ENCODE peak calls at places on chromosomes 13 and 19, in seven cellular contexts. P, Z, O, H, V, Q and F are unnamed samples.

GRCh38 chr19:44552324-44552723 is 22.8 kb upstream of the CEACAM20 start:
- DNase-seq in Z (peak; percentile 14), H (no peak), V (no peak), O (peak; percentile 60), Q (no peak), P (no peak), F (no peak)

GRCh38 chr13:97058896-97059295 is 64.6 kb upstream of the OXGR1 start:
- DNase-seq in P (no peak), H (no peak), Z (no peak), O (no peak), V (no peak), Q (no peak), F (no peak)

GRCh38 chr19:958967-959685 is 25.0 kb upstream of the WDR18 start:
- DNase-seq in O (no peak), Q (no peak), H (no peak), Z (no peak), P (no peak), V (no peak), F (no peak)

GRCh38 chr13:33752631-33753030 is 65.3 kb upstream of the RFC3 start:
- DNase-seq in O (no peak), H (no peak), Q (no peak), Z (no peak), V (no peak), P (no peak), F (no peak)

GRCh38 chr13:113152894-113153809 is 5.3 kb upstream of the PROZ start:
- DNase-seq in P (peak; percentile 66), Z (peak; percentile 71), H (peak; percentile 83), O (peak; percentile 59), V (peak; percentile 20), Q (no peak), F (no peak)

GRCh38 chr13:71829542-71829941 is 37.5 kb downstream of the DACH1 start:
- DNase-seq in V (no peak), O (no peak), Q (no peak), P (no peak), Z (no peak), H (no peak), F (no peak)

GRCh38 chr19:9070066-9070465 is 16.8 kb upstream of the OR1M1 start:
- DNase-seq in H (no peak), Z (no peak), Q (no peak), V (no peak), O (no peak), P (no peak), F (no peak)

GRCh38 chr19:3054265-3054971 is 7.9 kb downstream of the TLE5 start:
- DNase-seq in H (no peak), Q (no peak), V (no peak), O (no peak), P (no peak), Z (no peak), F (no peak)

GRCh38 chr13:40478775-40479174 is 187.7 kb downstream of the FOXO1 start:
- DNase-seq in V (no peak), O (no peak), H (no peak), Q (no peak), Z (no peak), P (no peak), F (no peak)

GRCh38 chr13:98103942-98104880 is 38.7 kb upstream of the FARP1 start:
- DNase-seq in H (no peak), Q (no peak), O (no peak), Z (no peak), P (no peak), V (no peak), F (no peak)

GRCh38 chr13:38166121-38166520 is 183.5 kb upstream of the UFM1 start:
- DNase-seq in Z (no peak), H (no peak), Q (no peak), P (no peak), O (no peak), V (no peak), F (no peak)

GRCh38 chr19:53365134-53365898 is at the start of gene ZNF525:
- DNase-seq in O (peak; percentile 98), H (peak; percentile 94), V (peak; percentile 99), P (peak; percentile 95), Z (peak; percentile 87), Q (peak; percentile 61), F (peak; percentile 98)
- H3K27ac ChIP-seq in O (peak within 1 kb of the TSS; percentile 65), H (peak within 1 kb of the TSS; percentile 76), V (peak within 1 kb of the TSS; percentile 91), P (peak within 1 kb of the TSS; percentile 66), Z (peak within 1 kb of the TSS; percentile 2), Q (peak within 1 kb of the TSS; percentile 66), F (peak within 1 kb of the TSS; percentile 77)

GRCh38 chr19:35045667-35046300 is 4.3 kb downstream of the HPN start:
- DNase-seq in H (no peak), Q (no peak), V (peak; percentile 28), Z (no peak), P (no peak), O (no peak), F (no peak)
- TF ChIP-seq CTCF in H (peak; percentile 39), Q (no peak), V (peak; percentile 16), Z (peak; percentile 39), P (peak; percentile 29), O (no peak), F (peak; percentile 19)

GRCh38 chr19:46731584-46731983 is 14.3 kb upstream of the FKRP start:
- DNase-seq in O (no peak), Q (no peak), H (no peak), V (no peak), Z (no peak), P (no peak), F (no peak)

GRCh38 chr19:46730595-46730994 is 13.7 kb upstream of the PRKD2 start:
- DNase-seq in O (no peak), P (no peak), Z (no peak), H (no peak), V (no peak), Q (no peak), F (no peak)

GRCh38 chr19:46730187-46730586 is 13.3 kb upstream of the PRKD2 start:
- DNase-seq in V (no peak), P (no peak), O (no peak), H (no peak), Q (no peak), Z (no peak), F (no peak)

GRCh38 chr19:46732172-46732938 is 13.5 kb upstream of the FKRP start:
- DNase-seq in V (no peak), H (no peak), P (no peak), Q (no peak), Z (no peak), O (no peak), F (no peak)

DNA sequence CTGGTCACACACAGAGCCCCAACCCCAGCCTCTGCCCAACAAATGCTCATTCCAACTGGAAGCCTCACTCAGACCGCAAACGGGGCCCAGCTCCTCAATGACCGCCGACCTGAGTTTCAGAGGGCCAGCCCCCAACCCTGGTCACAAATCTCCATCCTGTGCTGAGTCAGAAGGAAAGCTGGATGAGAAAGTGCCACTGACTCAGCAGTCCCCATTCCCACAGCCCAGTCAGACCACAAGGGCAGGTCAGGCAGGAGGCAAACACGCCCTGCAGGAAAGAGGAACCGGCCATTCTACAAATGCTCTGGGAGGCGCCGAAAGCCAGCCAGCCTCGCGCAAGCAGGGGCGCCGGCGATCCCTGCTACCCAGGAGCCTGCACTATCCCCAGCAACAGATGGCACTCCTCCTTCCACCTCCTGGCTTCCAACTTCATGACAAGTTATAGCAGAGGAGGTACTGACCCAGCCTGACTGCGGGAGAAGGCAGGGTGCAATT is 14.1 kb upstream of the PRKD2 start:
- DNase-seq in Z (no peak), Q (no peak), V (no peak), P (peak; percentile 78), O (no peak), H (no peak), F (no peak)
- H3K9me3 ChIP-seq in Z (no peaks in the 10 kb centered on the region), Q (no peaks in the 10 kb centered on the region), V (no peaks in the 10 kb centered on the region), P (no peaks in the 10 kb centered on the region), O (no peaks in the 10 kb centered on the region), H (no peaks in the 10 kb centered on the region), F (no peaks in the 10 kb centered on the region)

GRCh38 chr19:42229855-42230331 is 9.8 kb downstream of the ZNF526 start:
- DNase-seq in Z (no peak), V (no peak), O (no peak), H (no peak), Q (no peak), P (no peak), F (no peak)
- H3K27ac ChIP-seq in Z (peak overlapping the region; percentile 25), V (no peak overlapping the region), O (no peak overlapping the region), H (no peak overlapping the region), Q (no peak overlapping the region), P (no peak overlapping the region), F (no peak overlapping the region)

GRCh38 chr19:28530406-28531035 is 682.4 kb downstream of the UQCRFS1 start:
- DNase-seq in V (no peak), O (no peak), Q (no peak), Z (no peak), H (no peak), P (no peak), F (no peak)
- TF ChIP-seq CTCF in V (no peak), O (no peak), Q (no peak), Z (no peak), H (no peak), P (no peak), F (no peak)

DNA sequence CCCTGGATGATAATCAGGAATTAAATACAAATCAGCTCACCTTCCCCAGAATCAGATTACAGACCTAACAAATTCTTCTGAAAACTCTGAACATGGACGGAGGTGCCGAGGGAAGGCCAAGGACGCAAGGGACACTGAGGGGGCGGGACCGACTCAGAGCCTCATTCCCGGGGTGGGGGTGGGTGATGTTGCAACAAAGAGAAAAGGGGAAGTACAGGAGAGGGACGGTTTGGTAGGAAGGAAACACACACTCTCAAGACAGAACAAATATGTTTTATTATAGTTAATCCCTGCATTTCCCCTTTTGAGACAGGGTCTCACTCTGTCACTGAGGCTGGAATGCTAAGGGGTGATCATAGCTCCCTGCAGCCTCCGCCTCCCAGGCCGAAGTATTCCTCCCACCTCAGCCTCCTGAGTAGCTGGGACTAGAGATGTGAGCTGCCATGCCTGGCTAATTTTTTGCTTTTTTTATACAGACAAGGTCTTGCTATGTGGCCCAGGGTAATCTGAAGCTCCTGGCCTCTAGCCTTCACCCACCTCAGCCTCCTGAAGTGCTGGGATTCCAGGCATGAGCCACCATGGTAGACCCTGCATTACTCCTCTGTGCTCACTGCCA is 786 bp upstream of the LILRA2 start:
- DNase-seq in P (peak; percentile 76), O (no peak), H (no peak), Z (no peak), V (no peak), Q (no peak), F (no peak)
- H3K9me3 ChIP-seq in P (no peaks in the 10 kb centered on the region), O (no peaks in the 10 kb centered on the region), H (no peaks in the 10 kb centered on the region), Z (no peaks in the 10 kb centered on the region), V (no peaks in the 10 kb centered on the region), Q (no peaks in the 10 kb centered on the region), F (no peaks in the 10 kb centered on the region)

DNA sequence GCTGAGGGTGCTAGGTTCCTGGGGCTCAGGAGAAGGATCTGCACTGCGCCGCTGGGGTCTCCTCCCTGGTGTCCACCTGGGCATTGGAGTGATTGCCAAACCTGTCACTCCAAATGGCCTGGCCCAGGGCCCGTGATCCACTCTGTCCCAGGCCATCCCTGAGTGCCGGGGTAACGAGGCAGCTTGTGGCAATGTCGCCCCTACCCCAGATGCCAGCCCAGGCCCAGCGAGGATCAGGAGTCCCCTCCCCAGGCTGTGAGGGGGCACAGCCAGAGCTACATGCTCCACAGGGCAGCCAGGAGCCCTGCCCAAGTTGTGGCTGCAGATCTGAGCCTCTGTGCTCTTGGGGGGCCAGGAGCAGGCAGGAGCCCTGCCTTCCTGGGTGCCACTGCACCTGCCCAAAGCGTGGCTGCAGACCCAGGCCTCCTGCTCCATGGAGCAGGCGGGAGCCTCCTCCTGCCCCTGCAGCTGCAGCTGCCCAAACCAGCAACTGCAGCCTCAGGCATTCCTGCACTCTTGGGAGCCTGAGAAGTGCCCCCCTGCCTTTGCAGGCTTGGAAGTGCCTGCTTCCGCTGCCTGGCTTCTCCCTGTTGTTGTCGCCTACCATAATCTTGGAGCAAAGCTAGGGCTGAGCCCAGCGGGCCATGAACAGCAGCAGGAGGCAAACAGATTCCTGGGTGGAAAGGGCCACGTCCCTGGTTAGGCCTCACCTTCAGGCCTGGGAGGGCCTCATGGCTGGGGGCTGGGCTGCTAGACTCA is 4.6 kb downstream of the IGFL4 start:
- DNase-seq in Z (no peak), V (no peak), Q (no peak), O (no peak), H (no peak), P (no peak), F (no peak)
- H3K27ac ChIP-seq in Z (no peak overlapping the region), V (no peak overlapping the region), Q (no peak overlapping the region), O (no peak overlapping the region), H (no peak overlapping the region), P (no peak overlapping the region), F (no peak overlapping the region)